ENCODE peak calls at places on chromosomes 1 and 21, in seven cellular contexts. J is esophagus squamous epithelium, V is spleen, S is tibial nerve, A is stomach, I is body of pancreas, O is upper lobe of left lung. E is an unnamed sample. For H3K4me1, the result is how much of the 10 kb centered on the place peaks cover.

GRCh38 chr1:113073457-113073950 is 506 bp downstream of the LRIG2 start:
- DNase-seq in J (no peak), V (no peak), S (no peak), A (peak), I (peak), O (no peak), E (peak)

GRCh38 chr1:90122679-90123340 is 127.9 kb downstream of the ZNF326 start:
- DNase-seq in J (no peak), V (no peak), S (no peak), A (no peak), I (peak), O (no peak), E (no peak)

GRCh38 chr1:66381626-66382275 is 152.2 kb upstream of the SGIP1 start:
- DNase-seq in J (no peak), V (no peak), S (no peak), A (no peak), I (no peak), O (no peak), E (no peak)

GRCh38 chr1:155207578-155208405 is at the start of gene THBS3:
- DNase-seq in J (no peak), V (peak), S (no peak), A (no peak), I (no peak), O (no peak), E (peak)

GRCh38 chr1:241612533-241613505 is 27.4 kb downstream of the CHML start:
- DNase-seq in J (no peak), V (no peak), S (peak), A (no peak), I (no peak), O (no peak), E (no peak)

GRCh38 chr1:37793773-37794371 is at the start of gene MANEAL:
- DNase-seq in J (no peak), V (peak), S (no peak), A (peak), I (peak), O (peak), E (peak)

GRCh38 chr1:183783342-183783741 is 21.6 kb upstream of the RGL1 start:
- DNase-seq in J (no peak), V (no peak), S (no peak), A (no peak), I (no peak), O (no peak), E (no peak)

GRCh38 chr1:18738617-18739016 is 108.0 kb downstream of the PAX7 start:
- DNase-seq in J (no peak), V (no peak), S (no peak), A (no peak), I (no peak), O (no peak), E (no peak)

GRCh38 chr1:162353078-162353477 is 23.6 kb downstream of the SPATA46 start:
- DNase-seq in J (no peak), V (no peak), S (no peak), A (no peak), I (no peak), O (peak), E (no peak)

GRCh38 chr21:44925027-44925755 is 4.5 kb upstream of the ITGB2 start:
- DNase-seq in J (no peak), V (peak), S (no peak), A (no peak), I (no peak), O (no peak), E (no peak)

GRCh38 chr1:181327796-181328195 is 155.5 kb upstream of the CACNA1E start:
- DNase-seq in J (no peak), V (no peak), S (no peak), A (no peak), I (no peak), O (no peak), E (no peak)

GRCh38 chr1:24551910-24552571 is 3.8 kb upstream of the NCMAP start:
- DNase-seq in J (no peak), V (peak), S (no peak), A (no peak), I (no peak), O (no peak), E (no peak)

GRCh38 chr21:40516336-40516735 is 330.6 kb downstream of the DSCAM start:
- DNase-seq in J (no peak), V (no peak), S (peak), A (no peak), I (peak), O (no peak), E (peak)

GRCh38 chr1:177505905-177506590 is 335.3 kb downstream of the BRINP2 start:
- DNase-seq in J (no peak), V (no peak), S (no peak), A (no peak), I (no peak), O (no peak), E (no peak)

GRCh38 chr1:32194984-32195383 is 5.4 kb upstream of the CCDC28B start:
- DNase-seq in J (no peak), V (peak), S (no peak), A (no peak), I (no peak), O (no peak), E (no peak)

GRCh38 chr1:155014709-155015508 is 12.3 kb downstream of the ZBTB7B start:
- DNase-seq in J (no peak), V (no peak), S (no peak), A (no peak), I (no peak), O (peak), E (peak)

GRCh38 chr1:191695865-191696264 is 462.4 kb upstream of the RGS18 start:
- DNase-seq in J (no peak), V (no peak), S (no peak), A (no peak), I (no peak), O (no peak), E (no peak)

GRCh38 chr1:63124666-63125191 is 197.6 kb upstream of the FOXD3 start:
- DNase-seq in J (no peak), V (no peak), S (no peak), A (no peak), I (no peak), O (no peak), E (no peak)

GRCh38 chr1:72278461-72278860 is 3.9 kb downstream of the NEGR1 start:
- DNase-seq in J (no peak), V (no peak), S (no peak), A (no peak), I (no peak), O (no peak), E (no peak)

GRCh38 chr1:150487763-150488115 is 520 bp downstream of the TARS2 start:
- DNase-seq in J (no peak), V (peak), S (no peak), A (no peak), I (no peak), O (no peak), E (no peak)

GRCh38 chr1:231357831-231358354 is 19.8 kb downstream of the SPRTN start:
- DNase-seq in J (no peak), V (no peak), S (peak), A (peak), I (peak), O (no peak), E (no peak)

GRCh38 chr1:220224611-220225124 is 47.6 kb downstream of the RAB3GAP2 start:
- DNase-seq in J (no peak), V (no peak), S (no peak), A (no peak), I (no peak), O (no peak), E (no peak)

GRCh38 chr1:209873067-209873810 is 45.5 kb downstream of the UTP25 start:
- DNase-seq in J (no peak), V (no peak), S (no peak), A (no peak), I (no peak), O (no peak), E (no peak)

GRCh38 chr1:246893205-246893939 is 38.4 kb downstream of the AHCTF1 start:
- DNase-seq in J (no peak), V (no peak), S (no peak), A (no peak), I (no peak), O (no peak), E (no peak)

GRCh38 chr21:39845581-39846130 is 21.6 kb upstream of the PCP4 start:
- DNase-seq in J (no peak), V (no peak), S (no peak), A (no peak), I (no peak), O (no peak), E (no peak)

GRCh38 chr1:1084372-1085170 is 10.5 kb upstream of the RNF223 start:
- DNase-seq in J (no peak), V (peak), S (no peak), A (peak), I (no peak), O (peak), E (peak)

GRCh38 chr1:113391643-113392271 is 1.4 kb downstream of the MAGI3 start:
- DNase-seq in J (no peak), V (no peak), S (no peak), A (peak), I (peak), O (no peak), E (no peak)

GRCh38 chr1:154669464-154670282 is 61.7 kb upstream of the ADAR start:
- DNase-seq in J (no peak), V (peak), S (peak), A (peak), I (peak), O (no peak), E (peak)

GRCh38 chr1:41547781-41548560 is 63.5 kb upstream of the EDN2 start:
- DNase-seq in J (no peak), V (peak), S (no peak), A (no peak), I (no peak), O (no peak), E (no peak)

GRCh38 chr1:227038401-227038800 is 98.3 kb downstream of the COQ8A start:
- DNase-seq in J (no peak), V (no peak), S (no peak), A (no peak), I (no peak), O (no peak), E (no peak)

DNA sequence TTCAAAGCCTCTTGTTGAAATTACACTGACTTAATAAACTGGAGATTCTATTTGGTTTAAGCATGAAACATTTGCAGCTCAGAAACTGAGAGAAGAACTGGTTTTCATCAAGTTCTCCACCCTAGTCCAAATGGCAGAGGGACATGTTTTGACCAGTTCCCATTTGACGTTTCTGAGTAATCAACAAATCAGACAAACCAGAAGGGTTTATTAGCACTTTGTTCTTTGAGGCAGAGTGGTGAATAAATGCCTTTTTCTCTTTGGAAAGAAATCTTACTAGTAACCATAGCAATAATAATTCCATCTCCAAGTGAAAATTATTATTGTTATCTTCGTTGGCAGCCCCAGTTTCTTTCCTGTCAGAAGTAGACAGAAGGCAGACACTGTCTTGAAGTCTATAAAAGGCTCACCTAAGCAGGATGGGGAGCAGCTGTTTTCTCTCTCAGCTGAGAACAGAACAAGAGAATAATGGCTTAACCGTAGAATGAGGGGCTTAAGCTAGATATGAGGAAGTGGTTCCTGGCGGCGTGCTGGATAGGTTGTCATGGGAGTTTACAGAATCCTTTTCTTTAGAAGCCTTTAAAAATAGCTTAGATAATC is 391.6 kb downstream of the PBX1 start:
- DNase-seq in J (no peak), V (no peak), S (no peak), A (no peak), I (no peak), O (no peak), E (no peak)
- TF ChIP-seq POLR2A in J (no peak), V (no peak), S (no peak), A (no peak), I (no peak), O (no peak), E (no peak)

GRCh38 chr1:203149188-203149840 is 21.8 kb downstream of the ADORA1 start:
- DNase-seq in J (no peak), V (no peak), S (no peak), A (no peak), I (peak), O (no peak), E (no peak)

GRCh38 chr1:203153051-203153988 is 22.3 kb downstream of the MYBPH start:
- DNase-seq in J (no peak), V (no peak), S (no peak), A (no peak), I (no peak), O (no peak), E (no peak)

GRCh38 chr1:203152158-203153034 is 23.2 kb downstream of the MYBPH start:
- DNase-seq in J (no peak), V (no peak), S (no peak), A (no peak), I (no peak), O (no peak), E (no peak)

GRCh38 chr1:203150511-203151297 is 23.2 kb downstream of the ADORA1 start:
- DNase-seq in J (no peak), V (no peak), S (no peak), A (no peak), I (no peak), O (no peak), E (no peak)

DNA sequence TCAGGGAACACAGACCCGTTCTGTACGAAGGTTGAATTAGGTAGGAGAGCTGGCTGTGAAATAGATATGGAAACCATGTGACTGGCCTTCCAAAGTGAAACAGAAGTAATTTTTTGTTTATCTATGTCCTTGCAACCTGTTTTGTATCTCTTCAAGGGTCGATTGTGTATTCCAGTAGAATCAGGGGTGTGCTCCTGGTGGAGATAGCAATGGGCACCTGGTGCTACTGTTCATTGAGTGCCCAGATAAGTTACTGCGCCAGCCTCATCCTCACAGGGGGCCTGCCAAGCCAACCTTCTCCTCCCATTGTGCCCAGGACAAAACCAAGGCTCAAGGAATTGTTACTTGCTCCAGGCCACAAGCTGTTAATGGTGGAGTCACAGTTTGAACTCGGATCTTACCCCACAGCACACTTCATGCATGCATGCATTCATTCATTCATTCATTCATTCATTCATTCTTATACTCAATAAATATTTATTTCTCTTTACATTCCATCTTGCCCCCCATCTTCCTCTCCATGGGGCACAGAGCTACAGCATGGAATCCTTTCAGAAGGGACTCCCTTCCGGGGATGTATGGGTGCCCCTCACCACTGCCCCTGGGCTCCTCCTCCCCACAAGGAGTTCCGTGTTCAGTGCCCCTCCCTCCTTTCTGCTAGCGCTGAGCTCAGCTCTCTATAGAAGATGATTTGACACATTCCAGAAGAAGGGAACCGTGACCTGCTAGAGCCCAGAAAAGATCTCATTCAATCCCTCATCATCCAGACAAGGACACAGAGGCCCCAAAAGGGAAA is 24.0 kb downstream of the ADORA1 start:
- DNase-seq in J (no peak), V (no peak), S (no peak), A (no peak), I (no peak), O (no peak), E (no peak)
- H3K27ac ChIP-seq in J (no peak), V (no peak), S (no peak), A (no peak), I (no peak), O (no peak), E (no peak)

GRCh38 chr1:44640178-44640865 is 34.0 kb downstream of the TMEM53 start:
- DNase-seq in J (no peak), V (no peak), S (no peak), A (no peak), I (no peak), O (no peak), E (no peak)

GRCh38 chr1:44642925-44643324 is 31.4 kb downstream of the TMEM53 start:
- DNase-seq in J (no peak), V (no peak), S (no peak), A (no peak), I (no peak), O (no peak), E (no peak)

GRCh38 chr1:44643721-44644330 is 30.5 kb downstream of the TMEM53 start:
- DNase-seq in J (no peak), V (no peak), S (no peak), A (no peak), I (no peak), O (peak), E (no peak)

GRCh38 chr1:44641126-44642102 is 32.9 kb downstream of the TMEM53 start:
- DNase-seq in J (no peak), V (no peak), S (no peak), A (no peak), I (no peak), O (no peak), E (no peak)

DNA sequence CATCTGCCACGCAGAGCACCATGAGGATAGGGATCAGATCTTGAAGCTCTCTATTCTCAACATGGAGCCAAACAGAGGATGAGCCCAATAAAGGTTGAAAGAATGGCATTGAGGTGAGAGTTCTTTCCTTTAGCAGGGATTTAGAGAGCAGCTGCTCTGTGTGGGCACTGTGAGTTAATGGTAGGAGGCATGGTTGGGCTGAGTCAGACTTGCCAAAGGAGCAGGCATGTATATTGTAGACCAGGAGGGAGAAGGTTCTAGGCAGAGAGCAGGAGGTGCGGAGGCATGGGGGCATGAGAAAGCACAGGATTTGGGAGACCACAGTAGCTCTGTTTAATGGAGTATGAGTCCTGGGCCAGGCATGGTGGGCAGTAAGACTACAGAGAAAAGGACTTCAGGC is 32.0 kb downstream of the TMEM53 start:
- DNase-seq in J (no peak), V (no peak), S (no peak), A (no peak), I (no peak), O (no peak), E (no peak)
- H3K4me1 ChIP-seq in J (under half), V (under half), S (under half), A (half or more), I (under half), O (under half), E (under half)

GRCh38 chr1:201275266-201275666 is 8.0 kb upstream of the PKP1 start:
- DNase-seq in J (no peak), V (no peak), S (no peak), A (peak), I (no peak), O (peak), E (peak)
- TF ChIP-seq POLR2A in J (no peak), V (no peak), S (no peak), A (no peak), I (no peak), O (no peak), E (no peak)

GRCh38 chr1:225462429-225462713 is 34.5 kb upstream of the LBR start:
- DNase-seq in J (no peak), V (no peak), S (no peak), A (no peak), I (peak), O (no peak), E (no peak)
- H3K27ac ChIP-seq in J (peak), V (no peak), S (no peak), A (no peak), I (no peak), O (no peak), E (peak)

GRCh38 chr21:42195378-42196031 is 23.4 kb upstream of the ABCG1 start:
- DNase-seq in J (no peak), V (no peak), S (peak), A (no peak), I (no peak), O (peak), E (peak)

GRCh38 chr21:42193131-42193671 is 25.7 kb upstream of the ABCG1 start:
- DNase-seq in J (no peak), V (no peak), S (no peak), A (no peak), I (no peak), O (no peak), E (no peak)

GRCh38 chr21:42193721-42194120 is 25.2 kb upstream of the ABCG1 start:
- DNase-seq in J (no peak), V (no peak), S (no peak), A (no peak), I (no peak), O (no peak), E (no peak)

GRCh38 chr21:42191978-42192595 is 26.9 kb upstream of the ABCG1 start:
- DNase-seq in J (no peak), V (no peak), S (no peak), A (no peak), I (no peak), O (no peak), E (no peak)

DNA sequence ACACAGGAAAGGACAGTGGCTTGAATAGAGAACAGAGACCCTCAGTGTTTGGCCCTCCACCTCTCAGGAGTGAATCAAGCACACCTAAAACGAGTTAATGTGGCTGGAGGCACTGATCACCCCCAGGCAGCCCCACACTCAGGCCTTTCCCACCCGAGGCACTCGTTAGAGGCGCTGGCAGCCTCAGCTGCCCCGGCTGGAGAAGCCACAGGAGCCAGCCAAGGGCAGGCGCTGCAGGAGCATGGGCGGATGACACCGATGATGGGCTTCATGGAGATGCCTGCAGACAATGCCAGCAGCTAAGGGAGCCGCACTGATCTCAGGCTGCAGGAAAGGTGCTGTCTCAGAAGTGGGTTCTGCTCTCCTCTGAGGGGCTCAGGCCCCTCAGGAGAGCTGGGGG is 24.1 kb upstream of the ABCG1 start:
- DNase-seq in J (no peak), V (no peak), S (no peak), A (no peak), I (no peak), O (peak), E (no peak)
- H3K4me1 ChIP-seq in J (under half), V (under half), S (under half), A (under half), I (under half), O (under half), E (under half)

DNA sequence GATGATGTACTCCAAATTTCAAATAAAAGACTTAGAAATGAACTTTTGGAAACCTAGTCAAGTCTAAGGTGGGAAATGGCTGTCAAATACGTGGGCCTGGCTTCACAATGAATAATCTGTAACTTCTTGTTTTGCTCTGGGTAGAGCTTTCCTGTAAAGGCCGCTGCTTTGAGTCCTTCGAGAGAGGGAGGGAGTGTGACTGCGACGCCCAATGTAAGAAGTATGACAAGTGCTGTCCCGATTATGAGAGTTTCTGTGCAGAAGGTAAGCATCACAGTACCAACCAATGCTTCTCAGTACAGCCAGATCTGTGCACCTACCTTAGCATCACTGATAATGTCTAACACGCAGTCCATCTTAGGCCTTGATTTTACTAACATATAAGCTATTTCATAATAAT is 73.6 kb downstream of the TPR start:
- DNase-seq in J (no peak), V (no peak), S (no peak), A (no peak), I (no peak), O (no peak), E (no peak)
- TF ChIP-seq POLR2A in J (no peak), V (no peak), S (no peak), A (no peak), I (no peak), O (no peak), E (no peak)

GRCh38 chr1:20785907-20786309 is 1.2 kb downstream of the HP1BP3 start:
- DNase-seq in J (no peak), V (no peak), S (no peak), A (no peak), I (no peak), O (no peak), E (no peak)
- H3K27ac ChIP-seq in J (peak), V (peak), S (peak), A (peak), I (peak), O (peak), E (peak)